ENCODE peak calls at places on chromosomes 13 and 19, in seven cellular contexts. N is IMR-90, X is neuronal stem cell, C is H9, L is mesenchymal stem cell, K is trophoblast cell, B is H1. M is an unnamed sample.

GRCh38 chr19:318509-318774 is 26.2 kb downstream of the MIER2 start:
- DNase-seq in N (no peak), X (no peak), C (no peak), L (no peak), K (no peak), B (no peak), M (no peak)

GRCh38 chr19:23381114-23381513 is 14.2 kb downstream of the ZNF91 start:
- DNase-seq in N (no peak), X (no peak), C (no peak), L (no peak), K (no peak), B (no peak), M (no peak)

GRCh38 chr13:80235559-80236296 is 105.2 kb downstream of the SPRY2 start:
- DNase-seq in N (no peak), X (no peak), C (no peak), L (peak), K (peak), B (no peak), M (no peak)

GRCh38 chr19:42850981-42851717 is 28.4 kb downstream of the PSG1 start:
- DNase-seq in N (peak), X (no peak), C (no peak), L (peak), K (peak), B (no peak), M (no peak)

GRCh38 chr19:47485210-47485609 is 1.2 kb upstream of the KPTN start:
- DNase-seq in N (no peak), X (no peak), C (no peak), L (no peak), K (no peak), B (no peak), M (no peak)

GRCh38 chr13:31896427-31896826 is 135.1 kb upstream of the FRY start:
- DNase-seq in N (peak), X (no peak), C (no peak), L (peak), K (no peak), B (no peak), M (peak)

GRCh38 chr13:70568571-70568970 is 460.3 kb upstream of the KLHL1 start:
- DNase-seq in N (peak), X (peak), C (no peak), L (peak), K (peak), B (no peak), M (peak)

GRCh38 chr13:112067871-112068305 is 939 bp downstream of the SOX1 start:
- DNase-seq in N (no peak), X (no peak), C (peak), L (no peak), K (no peak), B (peak), M (peak)

GRCh38 chr13:41528021-41528420 is 70.7 kb downstream of the RGCC start:
- DNase-seq in N (no peak), X (no peak), C (no peak), L (no peak), K (no peak), B (no peak), M (no peak)

GRCh38 chr19:1247747-1248453 is 483 bp upstream of the MIDN start:
- DNase-seq in N (peak), X (no peak), C (peak), L (peak), K (peak), B (peak), M (peak)

GRCh38 chr19:37999309-38000213 is 92.6 kb downstream of the SIPA1L3 start:
- DNase-seq in N (peak), X (no peak), C (no peak), L (peak), K (peak), B (no peak), M (no peak)

GRCh38 chr19:16370671-16371391 is 46.2 kb downstream of the KLF2 start:
- DNase-seq in N (no peak), X (no peak), C (no peak), L (no peak), K (no peak), B (no peak), M (no peak)

GRCh38 chr19:47768604-47769003 is 9.9 kb upstream of the SELENOW start:
- DNase-seq in N (no peak), X (no peak), C (no peak), L (no peak), K (no peak), B (no peak), M (no peak)

GRCh38 chr19:46412034-46412982 is 1.1 kb downstream of the CCDC8 start:
- DNase-seq in N (no peak), X (no peak), C (peak), L (no peak), K (no peak), B (no peak), M (peak)

GRCh38 chr19:3073931-3074595 is 11.8 kb upstream of the TLE5 start:
- DNase-seq in N (no peak), X (no peak), C (no peak), L (no peak), K (no peak), B (peak), M (no peak)

GRCh38 chr13:98563071-98563470 is 13.8 kb downstream of the STK24 start:
- DNase-seq in N (no peak), X (no peak), C (no peak), L (no peak), K (peak), B (no peak), M (peak)
- H4K8ac ChIP-seq in N (no peak), X (no peak), C (no peak), L (peak), K (no peak), B (no peak), M (no peak)

DNA sequence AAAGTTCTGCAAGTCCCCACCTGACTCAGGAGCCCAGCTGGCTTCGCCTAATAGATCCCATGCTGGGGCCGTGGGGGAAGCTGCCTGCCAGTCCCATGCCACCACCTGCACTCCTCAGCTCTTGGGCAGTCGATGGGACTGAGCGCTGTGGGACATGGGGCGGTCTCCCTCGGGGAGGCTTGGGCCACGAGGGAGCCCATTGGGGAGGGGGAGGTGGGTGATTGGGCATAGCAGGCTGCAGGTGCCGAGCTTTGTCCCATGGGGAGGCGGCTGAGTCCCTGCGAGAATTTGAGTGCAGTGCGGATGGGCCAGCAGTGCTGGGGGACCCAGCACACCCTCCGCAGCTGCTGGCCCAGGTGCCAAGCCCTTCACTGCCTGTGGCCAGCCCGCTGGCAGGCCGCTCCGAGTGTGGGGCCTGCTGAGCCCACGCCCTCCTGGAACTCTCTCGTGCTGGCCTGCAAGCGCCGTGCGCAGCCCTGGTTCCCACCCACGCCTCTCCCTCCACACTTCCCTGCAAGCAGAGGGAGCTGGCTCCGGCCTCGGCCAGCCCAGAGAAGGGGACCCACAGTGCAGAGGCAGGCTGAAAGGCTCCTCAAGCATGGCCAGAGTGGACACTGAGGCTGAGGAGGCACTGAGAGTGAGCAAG is 467.3 kb downstream of the IRS2 start:
- DNase-seq in N (no peak), X (no peak), C (no peak), L (no peak), K (no peak), B (no peak), M (no peak)
- H3K23ac ChIP-seq in N (no peak), X (peak), C (no peak), L (no peak), K (no peak), B (no peak), M (no peak)

GRCh38 chr13:106565127-106565775 is 2.7 kb downstream of the ARGLU1 start:
- DNase-seq in N (no peak), X (no peak), C (no peak), L (no peak), K (no peak), B (no peak), M (no peak)
- H4K8ac ChIP-seq in N (no peak), X (no peak), C (no peak), L (no peak), K (no peak), B (no peak), M (no peak)

GRCh38 chr13:109783447-109783814 is 3.0 kb downstream of the IRS2 start:
- DNase-seq in N (no peak), X (no peak), C (peak), L (no peak), K (no peak), B (peak), M (peak)

GRCh38 chr13:109785141-109785891 is 1.1 kb downstream of the IRS2 start:
- DNase-seq in N (peak), X (no peak), C (peak), L (peak), K (peak), B (peak), M (peak)

GRCh38 chr13:109785892-109786450 is 412 bp downstream of the IRS2 start:
- DNase-seq in N (no peak), X (no peak), C (no peak), L (no peak), K (no peak), B (no peak), M (peak)

GRCh38 chr13:109783815-109784589 is 2.4 kb downstream of the IRS2 start:
- DNase-seq in N (no peak), X (no peak), C (peak), L (peak), K (no peak), B (no peak), M (no peak)

DNA sequence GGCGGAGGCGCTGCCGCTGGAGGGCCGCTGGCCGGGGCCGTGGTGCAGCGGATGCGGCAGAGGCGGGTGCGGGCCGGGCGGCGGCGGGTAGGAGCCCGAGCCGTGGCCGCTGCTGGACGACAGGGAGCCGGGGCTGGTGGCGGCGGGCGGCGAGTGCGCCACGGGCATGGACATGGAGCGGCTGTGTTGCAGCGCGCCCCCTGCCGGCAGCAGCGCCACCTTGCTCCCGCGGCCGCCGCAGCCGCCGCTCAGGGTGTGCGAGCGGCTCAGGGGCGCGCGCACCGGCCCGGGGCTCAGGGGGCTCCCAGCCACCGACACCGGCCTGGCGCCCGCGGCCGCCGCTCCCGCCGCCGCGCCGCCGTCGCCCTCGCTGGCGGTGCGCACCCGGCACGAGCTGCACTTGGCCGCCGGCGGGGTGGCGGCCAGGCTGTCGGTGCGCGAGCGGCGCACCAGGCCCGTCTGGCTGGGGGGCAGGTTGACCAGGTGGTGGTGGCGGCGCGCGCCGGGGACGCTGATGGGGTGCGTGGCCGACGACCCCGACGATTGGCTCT is 1.7 kb downstream of the IRS2 start:
- DNase-seq in N (peak), X (peak), C (peak), L (peak), K (peak), B (peak), M (peak)
- H3K23ac ChIP-seq in N (no peak), X (peak), C (no peak), L (peak), K (no peak), B (no peak), M (no peak)

GRCh38 chr19:14003279-14004051 is 2.7 kb downstream of the RFX1 start:
- DNase-seq in N (no peak), X (no peak), C (no peak), L (no peak), K (no peak), B (no peak), M (no peak)
- H4K8ac ChIP-seq in N (no peak), X (no peak), C (no peak), L (no peak), K (no peak), B (no peak), M (no peak)

GRCh38 chr13:73794755-73795154 is 339.4 kb downstream of the KLF12 start:
- DNase-seq in N (no peak), X (no peak), C (no peak), L (no peak), K (no peak), B (no peak), M (no peak)
- H3K23ac ChIP-seq in N (no peak), X (no peak), C (no peak), L (no peak), K (no peak), B (no peak), M (no peak)

DNA sequence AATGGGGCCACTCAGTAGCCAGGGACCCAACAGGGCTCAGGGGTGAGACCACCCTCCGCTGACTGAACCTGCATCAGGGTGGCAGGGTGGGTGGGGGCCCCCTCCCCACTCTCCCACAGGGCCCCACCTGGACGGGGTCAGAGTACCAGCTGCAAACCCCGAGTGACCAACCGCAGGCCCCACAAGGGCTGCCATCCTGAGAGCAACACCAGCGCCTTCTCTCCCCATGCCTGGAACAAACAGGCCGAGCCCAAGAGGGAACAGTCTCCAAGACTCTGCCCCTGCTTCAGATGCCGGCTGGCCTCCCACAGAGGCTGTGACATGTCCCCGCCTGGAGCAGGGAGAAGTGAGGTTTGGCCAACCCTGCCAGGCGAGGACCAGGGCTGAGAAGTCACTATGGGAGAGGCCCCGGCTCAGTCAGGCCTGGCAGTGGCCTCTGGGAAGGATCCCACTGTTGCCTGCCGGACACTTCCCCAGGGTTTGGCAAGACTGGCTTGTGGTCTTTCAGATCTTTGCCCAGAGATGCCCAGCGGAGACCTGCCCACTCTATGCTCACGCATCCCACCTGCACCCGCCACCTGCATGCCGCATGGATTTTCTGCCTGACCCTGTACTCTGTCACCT is 27.2 kb downstream of the MPND start:
- DNase-seq in N (no peak), X (no peak), C (no peak), L (no peak), K (no peak), B (peak), M (no peak)
- H4K8ac ChIP-seq in N (no peak), X (no peak), C (no peak), L (peak), K (no peak), B (no peak), M (no peak)

GRCh38 chr19:7460562-7460966 is 28.3 kb downstream of the PEX11G start:
- DNase-seq in N (peak), X (no peak), C (no peak), L (peak), K (peak), B (no peak), M (peak)
- H3K23ac ChIP-seq in N (no peak), X (no peak), C (no peak), L (no peak), K (no peak), B (no peak), M (no peak)

DNA sequence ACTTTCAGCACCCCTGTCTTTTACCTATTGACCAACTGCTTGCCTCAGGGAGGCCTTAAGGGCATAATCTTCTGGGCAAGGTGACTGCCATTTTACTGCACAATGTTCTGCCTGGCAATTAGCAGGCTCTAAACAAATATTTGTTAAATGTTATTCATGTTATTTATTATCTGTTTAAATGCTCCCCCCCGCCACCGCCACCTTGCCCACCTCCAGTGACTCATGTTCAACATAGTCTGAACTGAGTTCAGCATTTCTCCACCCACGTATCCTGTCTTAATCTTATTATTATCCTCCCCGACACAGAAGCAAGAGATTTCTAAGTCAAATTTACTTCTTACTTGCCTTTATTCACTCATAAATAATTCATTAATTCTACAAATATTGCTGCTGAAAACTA is 144.8 kb downstream of the LIG4 start:
- DNase-seq in N (no peak), X (no peak), C (no peak), L (no peak), K (no peak), B (no peak), M (no peak)
- H4K8ac ChIP-seq in N (no peak), X (no peak), C (no peak), L (no peak), K (no peak), B (no peak), M (no peak)

GRCh38 chr19:35644987-35645679 is 3.0 kb upstream of the COX6B1 start:
- DNase-seq in N (peak), X (peak), C (peak), L (no peak), K (peak), B (peak), M (peak)
- H3K23ac ChIP-seq in N (peak), X (no peak), C (no peak), L (no peak), K (no peak), B (no peak), M (peak)